ENCODE peak calls at places on chromosome 14, in six cellular contexts. M is effector memory CD4-positive, alpha-beta T cell; Q is immature natural killer cell; U is heart right ventricle; B is T1000; V is stimulated activated CD4-positive, alpha-beta T cell treated with anti-CD3 and anti-CD28 coated beads, TNF-alpha, amount 100 ng/mL, for 1 hour. I is an unnamed sample.

GRCh38 chr14:77052281-77053044 is 24.0 kb upstream of the IRF2BPL start:
- DNase-seq in M (no peak), Q (no peak), U (no peak), B (no peak), V (no peak), I (no peak)

GRCh38 chr14:94582199-94582750 is 1.0 kb downstream of the SERPINA5 start:
- DNase-seq in M (no peak), Q (no peak), U (no peak), B (no peak), V (no peak), I (no peak)

GRCh38 chr14:101186544-101186943 is 283.0 kb upstream of the RTL1 start:
- DNase-seq in M (no peak), Q (no peak), U (no peak), B (no peak), V (no peak), I (no peak)

GRCh38 chr14:24189460-24189859 is 844 bp upstream of the IPO4 start:
- DNase-seq in M (no peak), Q (no peak), U (no peak), B (no peak), V (no peak), I (no peak)

GRCh38 chr14:74558655-74559054 is 53.4 kb downstream of the LTBP2 start:
- DNase-seq in M (no peak), Q (no peak), U (no peak), B (no peak), V (no peak), I (no peak)

GRCh38 chr14:84144166-84144565 is 1385.8 kb upstream of the FLRT2 start:
- DNase-seq in M (no peak), Q (no peak), U (no peak), B (no peak), V (no peak), I (no peak)

GRCh38 chr14:104595911-104596450 is 8.6 kb downstream of the TMEM179 start:
- DNase-seq in M (no peak), Q (no peak), U (no peak), B (no peak), V (no peak), I (no peak)

GRCh38 chr14:98501335-98501734 is 770.7 kb downstream of the BCL11B start:
- DNase-seq in M (no peak), Q (no peak), U (no peak), B (no peak), V (no peak), I (no peak)

GRCh38 chr14:80862983-80863382 is 78.6 kb downstream of the CEP128 start:
- DNase-seq in M (no peak), Q (no peak), U (no peak), B (no peak), V (no peak), I (no peak)

GRCh38 chr14:89926709-89927108 is 27.8 kb downstream of the EFCAB11 start:
- DNase-seq in M (no peak), Q (no peak), U (no peak), B (no peak), V (no peak), I (no peak)

GRCh38 chr14:56196274-56196673 is 78.1 kb downstream of the PELI2 start:
- DNase-seq in M (no peak), Q (no peak), U (no peak), B (no peak), V (no peak), I (no peak)

GRCh38 chr14:53032838-53033390 is 82.1 kb upstream of the FERMT2 start:
- DNase-seq in M (no peak), Q (no peak), U (no peak), B (no peak), V (no peak), I (no peak)

GRCh38 chr14:35883677-35884293 is 57.6 kb downstream of the BRMS1L start:
- DNase-seq in M (no peak), Q (no peak), U (no peak), B (no peak), V (no peak), I (peak; percentile 75)

GRCh38 chr14:18688346-18688745 is 87.4 kb downstream of the OR11H12 start:
- DNase-seq in M (no peak), Q (no peak), U (no peak), B (no peak), V (no peak), I (no peak)

GRCh38 chr14:35797796-35798195 is 11.3 kb downstream of the RALGAPA1 start:
- DNase-seq in M (no peak), Q (no peak), U (no peak), B (no peak), V (no peak), I (no peak)

GRCh38 chr14:103071544-103072251 is 12.3 kb upstream of the LBHD2 start:
- DNase-seq in M (no peak), Q (no peak), U (no peak), B (no peak), V (no peak), I (no peak)

GRCh38 chr14:20556500-20557211 is 4.2 kb downstream of the RNASE9 start:
- DNase-seq in M (no peak), Q (no peak), U (no peak), B (no peak), V (no peak), I (no peak)

GRCh38 chr14:65949711-65950516 is 536.3 kb upstream of the CCDC196 start:
- DNase-seq in M (no peak), Q (no peak), U (peak; percentile 37), B (no peak), V (no peak), I (no peak)

GRCh38 chr14:84108746-84109457 is 1421.0 kb upstream of the FLRT2 start:
- DNase-seq in M (no peak), Q (no peak), U (no peak), B (no peak), V (no peak), I (no peak)

GRCh38 chr14:37179896-37180502 is 7.6 kb upstream of the SLC25A21 start:
- DNase-seq in M (no peak), Q (no peak), U (no peak), B (no peak), V (no peak), I (no peak)

GRCh38 chr14:94320243-94320642 is 2.9 kb downstream of the SERPINA6 start:
- DNase-seq in M (no peak), Q (no peak), U (no peak), B (no peak), V (no peak), I (no peak)

GRCh38 chr14:76872796-76873432 is 46.7 kb downstream of the LRRC74A start:
- DNase-seq in M (peak; percentile 49), Q (peak; percentile 41), U (peak; percentile 42), B (peak; percentile 24), V (peak; percentile 53), I (peak; percentile 62)

GRCh38 chr14:99699071-99699760 is 15.1 kb downstream of the CYP46A1 start:
- DNase-seq in M (no peak), Q (no peak), U (no peak), B (no peak), V (no peak), I (no peak)

GRCh38 chr14:58638231-58639205 is 756 bp downstream of the DACT1 start:
- DNase-seq in M (no peak), Q (no peak), U (peak; percentile 24), B (no peak), V (peak; percentile 15), I (peak; percentile 26)

GRCh38 chr14:65703996-65704395 is 291.5 kb downstream of the FUT8 start:
- DNase-seq in M (no peak), Q (no peak), U (no peak), B (no peak), V (no peak), I (no peak)

GRCh38 chr14:99537399-99537798 is 56.2 kb downstream of the CCNK start:
- DNase-seq in M (no peak), Q (no peak), U (peak; percentile 47), B (peak; percentile 35), V (no peak), I (no peak)

GRCh38 chr14:71060795-71061455 is 153.7 kb downstream of the PCNX1 start:
- DNase-seq in M (no peak), Q (no peak), U (no peak), B (no peak), V (no peak), I (no peak)

GRCh38 chr14:68137704-68138619 is 318.4 kb downstream of the RAD51B start:
- DNase-seq in M (no peak), Q (no peak), U (no peak), B (peak; percentile 80), V (no peak), I (peak; percentile 52)